ENCODE peak calls at places on chromosomes 13 and 19, in six cellular contexts. L, H, Q, V, N and U are unnamed samples.

GRCh38 chr19:496333-496634 is at the start of gene MADCAM1:
- DNase-seq in L (no peak), H (peak; percentile 6), Q (no peak), V (no peak), N (no peak), U (no peak)

GRCh38 chr19:43466793-43467192 is 1.4 kb upstream of the LYPD3 start:
- DNase-seq in L (no peak), H (no peak), Q (no peak), V (no peak), N (no peak), U (no peak)

GRCh38 chr19:4442846-4443146 is 14.8 kb downstream of the UBXN6 start:
- DNase-seq in L (no peak), H (no peak), Q (no peak), V (no peak), N (no peak), U (no peak)

GRCh38 chr13:83905641-83906040 is 23.4 kb upstream of the SLITRK1 start:
- DNase-seq in L (no peak), H (no peak), Q (no peak), V (no peak), N (no peak), U (no peak)

GRCh38 chr13:35378939-35379338 is 97.5 kb downstream of the MAB21L1 start:
- DNase-seq in L (no peak), H (no peak), Q (no peak), V (no peak), N (no peak), U (no peak)

GRCh38 chr13:33259296-33259695 is 26.3 kb downstream of the STARD13 start:
- DNase-seq in L (no peak), H (no peak), Q (no peak), V (no peak), N (no peak), U (no peak)

GRCh38 chr19:6753178-6754031 is 13.8 kb downstream of the SH2D3A start:
- DNase-seq in L (peak; percentile 81), H (peak; percentile 80), Q (peak; percentile 93), V (no peak), N (peak; percentile 84), U (peak; percentile 79)

GRCh38 chr13:113157929-113158747 is at the start of gene PROZ:
- DNase-seq in L (no peak), H (no peak), Q (no peak), V (no peak), N (no peak), U (no peak)

GRCh38 chr13:98112456-98112855 is 30.4 kb upstream of the FARP1 start:
- DNase-seq in L (no peak), H (no peak), Q (no peak), V (no peak), N (no peak), U (no peak)

GRCh38 chr19:8655340-8655709 is 24.9 kb downstream of the NFILZ start:
- DNase-seq in L (no peak), H (no peak), Q (no peak), V (no peak), N (no peak), U (no peak)

GRCh38 chr19:41795031-41795461 is 1.3 kb upstream of the CEACAM3 start:
- DNase-seq in L (peak; percentile 51), H (no peak), Q (no peak), V (no peak), N (peak; percentile 51), U (no peak)

GRCh38 chr13:94080527-94080926 is 399.0 kb downstream of the DCT start:
- DNase-seq in L (no peak), H (no peak), Q (no peak), V (no peak), N (no peak), U (no peak)

GRCh38 chr13:105572401-105572800 is 963.1 kb downstream of the EFNB2 start:
- DNase-seq in L (no peak), H (no peak), Q (no peak), V (no peak), N (no peak), U (peak; percentile 13)

GRCh38 chr19:39211731-39212376 is 7.8 kb upstream of the SYCN start:
- DNase-seq in L (no peak), H (no peak), Q (no peak), V (no peak), N (no peak), U (no peak)

GRCh38 chr13:105278797-105279425 is 1256.6 kb downstream of the EFNB2 start:
- DNase-seq in L (no peak), H (no peak), Q (no peak), V (no peak), N (no peak), U (no peak)

GRCh38 chr13:46633416-46633815 is 80.4 kb downstream of the LRCH1 start:
- DNase-seq in L (no peak), H (no peak), Q (no peak), V (no peak), N (no peak), U (peak; percentile 30)

GRCh38 chr19:48673436-48674100 is 751 bp upstream of the NTN5 start:
- DNase-seq in L (no peak), H (no peak), Q (no peak), V (no peak), N (no peak), U (no peak)

GRCh38 chr19:11924886-11925583 is at the start of gene ZNF700:
- DNase-seq in L (peak; percentile 96), H (peak; percentile 91), Q (peak; percentile 98), V (peak; percentile 94), N (peak; percentile 97), U (peak; percentile 96)

GRCh38 chr13:113630296-113630695 is 27.7 kb downstream of the ATP4B start:
- DNase-seq in L (no peak), H (peak; percentile 2), Q (peak; percentile 47), V (no peak), N (no peak), U (no peak)

GRCh38 chr13:66618702-66619101 is 611.4 kb downstream of the PCDH9 start:
- DNase-seq in L (no peak), H (no peak), Q (no peak), V (no peak), N (no peak), U (peak; percentile 38)

GRCh38 chr19:49017041-49017665 is at the start of gene LHB:
- DNase-seq in L (no peak), H (no peak), Q (no peak), V (no peak), N (no peak), U (no peak)

GRCh38 chr19:14434543-14435319 is 1.6 kb downstream of the PKN1 start:
- DNase-seq in L (peak; percentile 81), H (peak; percentile 65), Q (no peak), V (peak; percentile 36), N (peak; percentile 18), U (peak; percentile 70)

GRCh38 chr13:47519626-47520025 is 481.4 kb downstream of the SUCLA2 start:
- DNase-seq in L (no peak), H (no peak), Q (no peak), V (no peak), N (no peak), U (no peak)

GRCh38 chr13:44149821-44150220 is 223.8 kb upstream of the SERP2 start:
- DNase-seq in L (no peak), H (no peak), Q (no peak), V (no peak), N (no peak), U (no peak)
- H3K27ac ChIP-seq in L (no peak overlapping the region), H (no peak overlapping the region), Q (no peak overlapping the region), V (no peak overlapping the region), N (no peak overlapping the region), U (no peak overlapping the region)

GRCh38 chr19:10889880-10890279 is 18.5 kb downstream of the CARM1 start:
- DNase-seq in L (no peak), H (no peak), Q (no peak), V (no peak), N (no peak), U (no peak)
- TF ChIP-seq CTCF in L (no peak), H (no peak), Q (no peak), V (no peak), N (no peak), U (no peak)

GRCh38 chr13:111975539-111976473 is 91.1 kb upstream of the SOX1 start:
- DNase-seq in L (no peak), H (no peak), Q (no peak), V (no peak), N (no peak), U (no peak)
- H3K27ac ChIP-seq in L (no peak overlapping the region), H (no peak overlapping the region), Q (no peak overlapping the region), V (no peak overlapping the region), N (no peak overlapping the region), U (no peak overlapping the region)

DNA sequence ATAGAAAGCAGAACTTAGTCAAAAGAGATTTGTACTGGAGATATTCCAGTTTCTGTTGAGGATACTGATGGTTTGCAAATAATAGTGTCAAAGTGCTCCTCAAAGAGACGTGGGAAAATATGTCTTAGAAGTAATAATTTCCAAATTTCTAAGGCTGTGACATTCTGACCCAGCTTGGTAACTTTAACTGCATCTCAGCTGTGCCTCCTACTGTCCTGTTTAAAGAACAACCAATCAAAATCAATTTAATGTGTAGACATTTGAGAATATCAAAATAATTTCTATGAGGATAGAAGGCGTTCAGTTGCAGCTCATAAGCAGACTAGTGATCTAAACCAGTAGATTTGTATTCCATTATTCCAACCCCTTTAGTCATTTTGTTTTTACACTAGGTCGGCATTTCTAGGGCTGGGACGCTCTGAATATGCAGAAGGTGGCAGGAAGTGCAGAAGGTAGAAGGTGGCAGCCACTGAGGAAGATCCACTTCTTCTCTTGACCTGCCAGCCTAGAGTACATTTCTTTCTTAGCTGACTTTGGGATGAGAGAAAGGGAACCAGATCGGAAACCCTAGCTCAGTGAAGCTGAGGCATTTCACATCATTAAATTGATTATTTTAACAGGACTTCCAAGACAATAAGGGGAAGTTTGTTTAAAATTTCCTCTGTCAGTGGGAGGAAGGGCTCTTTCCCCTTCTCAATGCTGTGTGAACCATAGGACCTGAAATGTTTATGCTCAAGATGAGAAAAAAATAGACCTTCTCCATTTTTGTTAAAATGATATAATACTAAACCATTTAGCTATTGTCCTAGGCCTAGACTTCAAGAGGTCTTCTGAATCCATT is 67.5 kb downstream of the COL4A1 start:
- DNase-seq in L (no peak), H (no peak), Q (no peak), V (no peak), N (no peak), U (no peak)
- TF ChIP-seq CTCF in L (no peak), H (no peak), Q (no peak), V (no peak), N (no peak), U (no peak)

DNA sequence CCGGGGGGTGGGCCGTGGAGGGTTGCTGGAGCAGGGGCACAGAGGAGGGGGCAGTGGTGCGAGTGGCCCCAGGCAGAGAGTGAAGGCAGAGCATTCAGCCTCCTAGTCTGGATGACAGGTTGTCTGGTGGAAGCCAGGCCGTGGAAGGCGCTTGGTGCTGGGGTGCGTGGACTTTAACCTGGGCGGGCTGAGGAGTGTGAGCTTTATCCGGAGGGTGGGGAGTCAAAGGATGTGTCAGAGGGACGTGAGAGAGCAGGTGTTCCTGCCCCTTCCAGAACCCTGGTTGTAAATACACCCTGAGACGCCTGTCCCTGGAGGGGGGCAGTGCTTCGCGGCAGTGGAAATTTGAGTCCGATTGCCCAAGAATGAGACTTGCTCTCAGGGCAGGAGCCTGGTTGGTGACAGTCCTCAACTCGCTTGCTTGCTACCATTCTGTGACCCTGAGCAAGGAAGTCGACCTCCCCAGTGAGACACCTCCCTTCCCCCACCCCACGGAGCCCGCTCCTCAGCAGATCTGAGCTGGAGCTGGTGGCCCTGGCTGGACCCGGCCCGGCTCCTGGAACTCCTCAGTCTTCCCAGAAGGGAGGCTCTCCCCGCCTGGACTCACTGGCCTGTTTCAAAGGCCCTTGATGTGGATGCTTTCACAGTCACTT is 2.3 kb downstream of the SPPL2B start:
- DNase-seq in L (no peak), H (no peak), Q (no peak), V (no peak), N (peak; percentile 14), U (no peak)
- H3K27ac ChIP-seq in L (no peak overlapping the region), H (no peak overlapping the region), Q (no peak overlapping the region), V (no peak overlapping the region), N (no peak overlapping the region), U (peak overlapping the region; percentile 36)